ENCODE peak calls at places on chromosomes 4 and X, in six cellular contexts. W is endothelial cell of umbilical vein, H is hepatocyte, C is OCI-LY7, X is HCT116, O is SK-N-SH. U is an unnamed sample.

GRCh38 chrX:25012433-25012735 is 3.4 kb downstream of the ARX start:
- DNase-seq in W (no peak), C (no peak), O (peak), H (no peak), X (no peak), U (no peak)

GRCh38 chr4:20646287-20646686 is 54.0 kb upstream of the PACRGL start:
- DNase-seq in H (no peak), X (no peak), C (no peak), W (no peak), O (no peak), U (no peak)

GRCh38 chrX:109656774-109657173 is 31.8 kb upstream of the KCNE5 start:
- DNase-seq in H (no peak), W (no peak), C (no peak), X (no peak), O (no peak), U (no peak)

GRCh38 chr4:151687021-151687640 is 73.7 kb downstream of the GATB start:
- DNase-seq in H (no peak), O (peak), X (no peak), W (no peak), C (no peak), U (no peak)

GRCh38 chrX:34903316-34903715 is 39.3 kb upstream of the FAM47B start:
- DNase-seq in H (no peak), X (no peak), W (no peak), O (no peak), C (no peak), U (no peak)

GRCh38 chr4:47071863-47072441 is 40.6 kb downstream of the GABRB1 start:
- DNase-seq in H (no peak), X (no peak), C (no peak), O (no peak), W (peak), U (peak)

GRCh38 chrX:108312938-108313337 is 125.3 kb downstream of the COL4A6 start:
- DNase-seq in O (no peak), W (peak), C (no peak), H (no peak), X (peak), U (peak)

GRCh38 chr4:60450054-60450453 is 750.1 kb upstream of the ADGRL3 start:
- DNase-seq in W (no peak), X (no peak), O (no peak), H (no peak), C (no peak), U (no peak)

GRCh38 chr4:138499627-138500026 is 257.5 kb upstream of the SLC7A11 start:
- DNase-seq in O (no peak), H (no peak), X (no peak), W (no peak), C (no peak), U (no peak)

GRCh38 chr4:2441393-2442174 is 22.8 kb downstream of the CFAP99 start:
- DNase-seq in X (peak), H (peak), W (peak), C (peak), O (peak), U (peak)

GRCh38 chr4:168836482-168836881 is 173.6 kb downstream of the CBR4 start:
- DNase-seq in W (no peak), O (no peak), X (no peak), C (no peak), H (no peak), U (no peak)

GRCh38 chr4:115228851-115229250 is 115.4 kb upstream of the NDST4 start:
- DNase-seq in O (peak), H (no peak), W (no peak), X (no peak), C (no peak), U (no peak)
- H2AFZ ChIP-seq in O (no peak), H (no peak), W (no peak), X (no peak), C (no peak), U (no peak)

DNA sequence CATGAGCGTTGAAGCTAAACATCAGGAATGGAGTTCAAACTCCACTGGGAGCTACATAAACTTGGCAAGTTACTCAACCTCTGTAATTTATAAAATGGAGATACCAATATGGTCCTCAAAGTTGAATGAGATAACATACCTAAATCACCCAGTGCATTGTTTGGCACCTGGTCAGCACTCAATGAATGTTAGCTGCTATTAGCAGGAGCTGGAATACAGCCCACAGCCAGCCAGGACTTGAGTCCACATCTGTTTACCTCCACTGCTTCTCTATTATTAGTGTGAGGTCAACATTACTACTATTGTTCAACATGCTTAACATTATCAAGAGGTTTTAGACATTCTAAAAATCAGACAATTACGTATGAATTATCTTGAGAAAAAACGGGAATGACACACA is 97.8 kb downstream of the NR3C2 start:
- DNase-seq in X (no peak), W (peak), C (no peak), H (no peak), O (no peak), U (no peak)
- H2AFZ ChIP-seq in X (no peak), W (no peak), C (no peak), H (no peak), O (no peak), U (no peak)

GRCh38 chr4:119585771-119586170 is 42.8 kb downstream of the PDE5A start:
- DNase-seq in H (no peak), X (no peak), C (no peak), O (no peak), W (no peak), U (peak)
- H2AFZ ChIP-seq in H (no peak), X (no peak), C (no peak), O (no peak), W (no peak), U (no peak)

DNA sequence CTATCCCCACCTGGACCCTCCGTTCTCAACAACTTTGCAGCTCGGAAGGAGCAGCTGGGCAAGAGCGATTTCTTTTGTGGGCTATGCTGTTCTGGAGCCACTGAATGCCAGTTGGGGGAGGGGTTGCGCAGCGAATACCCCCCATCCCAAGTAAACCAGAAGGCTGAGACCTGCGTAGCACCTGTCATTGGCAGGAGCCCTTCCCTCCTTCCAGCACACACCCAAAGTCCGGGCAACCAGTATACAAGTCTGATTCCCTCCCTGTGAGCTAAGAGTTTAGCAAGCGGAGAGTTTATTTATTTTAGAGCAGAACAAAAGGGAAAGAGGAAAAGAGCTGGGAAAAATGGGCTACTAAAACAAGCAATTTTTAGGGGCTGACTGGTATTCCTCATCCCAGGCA is 544 bp downstream of the TMEM35A start:
- DNase-seq in X (no peak), C (no peak), O (no peak), H (no peak), W (peak), U (peak)
- H2AFZ ChIP-seq in X (no peak), C (no peak), O (peak), H (no peak), W (peak), U (no peak)